ENCODE peak calls at places on chromosome 6, in seven cellular contexts. One of them, this sample, is unnamed. For H3K9me3, the result is how much of the 10 kb centered on the place peaks cover.

GRCh38 chr6:11908706-11909105 is 103.4 kb upstream of the HIVEP1 start:
- DNase-seq in ovary: no peak
- DNase-seq in cardiac muscle cell: no peak
- DNase-seq in psoas muscle: no peak
- DNase-seq in tibial artery: no peak
- DNase-seq in right cardiac atrium: no peak
- DNase-seq in GM12878: no peak
- DNase-seq in this sample: no peak

GRCh38 chr6:52293067-52293466 is 8.5 kb upstream of the MCM3 start:
- DNase-seq in tibial artery: no peak
- DNase-seq in cardiac muscle cell: no peak
- DNase-seq in psoas muscle: no peak
- DNase-seq in ovary: no peak
- DNase-seq in GM12878: no peak
- DNase-seq in right cardiac atrium: no peak
- DNase-seq in this sample: peak

GRCh38 chr6:38088794-38089193 is 269.3 kb downstream of the ZFAND3 start:
- DNase-seq in ovary: no peak
- DNase-seq in right cardiac atrium: no peak
- DNase-seq in cardiac muscle cell: no peak
- DNase-seq in psoas muscle: no peak
- DNase-seq in tibial artery: no peak
- DNase-seq in GM12878: no peak
- DNase-seq in this sample: no peak

GRCh38 chr6:41159415-41160082 is 3.4 kb downstream of the TREM2 start:
- DNase-seq in cardiac muscle cell: peak
- DNase-seq in right cardiac atrium: no peak
- DNase-seq in psoas muscle: no peak
- DNase-seq in ovary: no peak
- DNase-seq in GM12878: no peak
- DNase-seq in tibial artery: no peak
- DNase-seq in this sample: no peak

GRCh38 chr6:89483111-89483720 is 50.3 kb downstream of the ANKRD6 start:
- DNase-seq in cardiac muscle cell: peak
- DNase-seq in tibial artery: peak
- DNase-seq in right cardiac atrium: peak
- DNase-seq in ovary: peak
- DNase-seq in psoas muscle: no peak
- DNase-seq in GM12878: no peak
- DNase-seq in this sample: peak

GRCh38 chr6:44466955-44467354 is 79.4 kb downstream of the CDC5L start:
- DNase-seq in right cardiac atrium: no peak
- DNase-seq in tibial artery: no peak
- DNase-seq in cardiac muscle cell: no peak
- DNase-seq in GM12878: no peak
- DNase-seq in psoas muscle: no peak
- DNase-seq in ovary: no peak
- DNase-seq in this sample: no peak

GRCh38 chr6:84645563-84646266 is 118.7 kb downstream of the TBX18 start:
- DNase-seq in ovary: no peak
- DNase-seq in right cardiac atrium: no peak
- DNase-seq in GM12878: no peak
- DNase-seq in tibial artery: no peak
- DNase-seq in cardiac muscle cell: peak
- DNase-seq in psoas muscle: no peak
- DNase-seq in this sample: no peak

GRCh38 chr6:148324297-148325007 is 18.2 kb upstream of the SASH1 start:
- DNase-seq in cardiac muscle cell: peak
- DNase-seq in GM12878: no peak
- DNase-seq in tibial artery: no peak
- DNase-seq in psoas muscle: no peak
- DNase-seq in ovary: no peak
- DNase-seq in right cardiac atrium: no peak
- DNase-seq in this sample: no peak

GRCh38 chr6:55185144-55185543 is 10.8 kb downstream of the HCRTR2 start:
- DNase-seq in right cardiac atrium: no peak
- DNase-seq in tibial artery: no peak
- DNase-seq in ovary: no peak
- DNase-seq in GM12878: no peak
- DNase-seq in psoas muscle: no peak
- DNase-seq in cardiac muscle cell: no peak
- DNase-seq in this sample: no peak

GRCh38 chr6:139747154-139747553 is 372.7 kb upstream of the CITED2 start:
- DNase-seq in right cardiac atrium: peak
- DNase-seq in tibial artery: no peak
- DNase-seq in cardiac muscle cell: no peak
- DNase-seq in psoas muscle: no peak
- DNase-seq in ovary: no peak
- DNase-seq in GM12878: no peak
- DNase-seq in this sample: no peak

GRCh38 chr6:13522639-13523038 is 35.2 kb upstream of the GFOD1 start:
- DNase-seq in GM12878: no peak
- DNase-seq in cardiac muscle cell: peak
- DNase-seq in right cardiac atrium: no peak
- DNase-seq in ovary: no peak
- DNase-seq in tibial artery: no peak
- DNase-seq in psoas muscle: no peak
- DNase-seq in this sample: no peak

GRCh38 chr6:112348891-112349736 is 2.0 kb downstream of the RFPL4B start:
- DNase-seq in GM12878: no peak
- DNase-seq in ovary: no peak
- DNase-seq in right cardiac atrium: no peak
- DNase-seq in psoas muscle: no peak
- DNase-seq in tibial artery: no peak
- DNase-seq in cardiac muscle cell: peak
- DNase-seq in this sample: no peak

GRCh38 chr6:136604928-136605485 is 54.8 kb upstream of the MAP7 start:
- DNase-seq in psoas muscle: no peak
- DNase-seq in GM12878: no peak
- DNase-seq in cardiac muscle cell: no peak
- DNase-seq in right cardiac atrium: no peak
- DNase-seq in tibial artery: no peak
- DNase-seq in ovary: no peak
- DNase-seq in this sample: no peak

GRCh38 chr6:107419747-107420146 is 39.6 kb downstream of the PDSS2 start:
- DNase-seq in GM12878: no peak
- DNase-seq in psoas muscle: no peak
- DNase-seq in right cardiac atrium: no peak
- DNase-seq in cardiac muscle cell: peak
- DNase-seq in tibial artery: no peak
- DNase-seq in ovary: no peak
- DNase-seq in this sample: no peak

GRCh38 chr6:92497281-92497680 is 922.1 kb downstream of the EPHA7 start:
- DNase-seq in psoas muscle: no peak
- DNase-seq in ovary: no peak
- DNase-seq in tibial artery: no peak
- DNase-seq in GM12878: no peak
- DNase-seq in cardiac muscle cell: no peak
- DNase-seq in right cardiac atrium: no peak
- DNase-seq in this sample: no peak

GRCh38 chr6:16737389-16737788 is 23.9 kb downstream of the ATXN1 start:
- DNase-seq in right cardiac atrium: no peak
- DNase-seq in GM12878: no peak
- DNase-seq in tibial artery: no peak
- DNase-seq in ovary: no peak
- DNase-seq in cardiac muscle cell: peak
- DNase-seq in psoas muscle: no peak
- DNase-seq in this sample: no peak

GRCh38 chr6:160519603-160520042 is 144.5 kb downstream of the LPA start:
- DNase-seq in right cardiac atrium: no peak
- DNase-seq in tibial artery: no peak
- DNase-seq in ovary: no peak
- DNase-seq in psoas muscle: no peak
- DNase-seq in GM12878: no peak
- DNase-seq in cardiac muscle cell: no peak
- DNase-seq in this sample: no peak

GRCh38 chr6:8041933-8042583 is 22.1 kb downstream of the BLOC1S5 start:
- DNase-seq in GM12878: no peak
- DNase-seq in tibial artery: no peak
- DNase-seq in ovary: no peak
- DNase-seq in psoas muscle: no peak
- DNase-seq in right cardiac atrium: no peak
- DNase-seq in cardiac muscle cell: no peak
- DNase-seq in this sample: no peak

GRCh38 chr6:107080036-107080435 is 35.3 kb downstream of the BEND3 start:
- DNase-seq in ovary: no peak
- DNase-seq in cardiac muscle cell: no peak
- DNase-seq in right cardiac atrium: no peak
- DNase-seq in psoas muscle: no peak
- DNase-seq in tibial artery: no peak
- DNase-seq in GM12878: no peak
- DNase-seq in this sample: no peak

GRCh38 chr6:161031721-161032495 is 40.3 kb downstream of the MAP3K4 start:
- DNase-seq in right cardiac atrium: no peak
- DNase-seq in tibial artery: no peak
- DNase-seq in GM12878: no peak
- DNase-seq in ovary: no peak
- DNase-seq in psoas muscle: no peak
- DNase-seq in cardiac muscle cell: peak
- DNase-seq in this sample: no peak

GRCh38 chr6:32432050-32432450 is 7.6 kb upstream of the HLA-DRA start:
- DNase-seq in psoas muscle: no peak
- DNase-seq in tibial artery: no peak
- DNase-seq in right cardiac atrium: no peak
- DNase-seq in cardiac muscle cell: peak
- DNase-seq in GM12878: no peak
- DNase-seq in ovary: no peak
- DNase-seq in this sample: no peak

GRCh38 chr6:55130806-55131324 is 43.5 kb upstream of the HCRTR2 start:
- DNase-seq in tibial artery: no peak
- DNase-seq in right cardiac atrium: no peak
- DNase-seq in cardiac muscle cell: no peak
- DNase-seq in ovary: no peak
- DNase-seq in GM12878: no peak
- DNase-seq in psoas muscle: no peak
- DNase-seq in this sample: no peak

GRCh38 chr6:143243786-143244185 is 183.1 kb downstream of the AIG1 start:
- DNase-seq in psoas muscle: no peak
- DNase-seq in ovary: no peak
- DNase-seq in right cardiac atrium: no peak
- DNase-seq in tibial artery: no peak
- DNase-seq in GM12878: no peak
- DNase-seq in cardiac muscle cell: no peak
- DNase-seq in this sample: no peak

GRCh38 chr6:80142586-80142985 is 36.1 kb downstream of the BCKDHB start:
- DNase-seq in cardiac muscle cell: no peak
- DNase-seq in ovary: no peak
- DNase-seq in tibial artery: no peak
- DNase-seq in GM12878: no peak
- DNase-seq in psoas muscle: no peak
- DNase-seq in right cardiac atrium: no peak
- DNase-seq in this sample: no peak

GRCh38 chr6:159038914-159039884 is 5.6 kb downstream of the TAGAP start:
- DNase-seq in tibial artery: no peak
- DNase-seq in psoas muscle: no peak
- DNase-seq in ovary: no peak
- DNase-seq in cardiac muscle cell: peak
- DNase-seq in right cardiac atrium: no peak
- DNase-seq in GM12878: peak
- DNase-seq in this sample: no peak

GRCh38 chr6:145069966-145070365 is 665.4 kb downstream of the EPM2A start:
- DNase-seq in GM12878: no peak
- DNase-seq in tibial artery: no peak
- DNase-seq in cardiac muscle cell: no peak
- DNase-seq in ovary: no peak
- DNase-seq in right cardiac atrium: no peak
- DNase-seq in psoas muscle: no peak
- DNase-seq in this sample: no peak

DNA sequence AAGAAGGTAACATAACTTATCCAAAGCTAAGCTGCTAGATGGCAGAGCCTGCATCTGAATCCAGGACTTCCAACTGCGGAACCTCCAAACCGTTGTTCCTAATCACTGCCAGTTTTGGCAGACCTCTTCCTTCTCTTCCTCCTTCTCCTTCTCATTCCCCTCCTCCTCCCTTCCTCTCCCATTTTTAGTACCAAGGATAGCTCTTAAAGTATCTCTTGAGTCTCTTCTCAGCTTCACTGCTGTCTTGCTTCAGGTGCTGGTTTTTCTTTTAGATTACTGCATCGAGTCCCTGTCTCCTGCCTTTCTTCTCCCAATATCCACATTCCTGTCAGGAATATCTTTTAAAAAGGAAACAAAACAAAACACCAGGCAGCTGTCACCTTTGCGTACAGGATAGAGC is 77.1 kb downstream of the CDYL start:
- DNase-seq in tibial artery: no peak
- DNase-seq in psoas muscle: no peak
- DNase-seq in ovary: no peak
- DNase-seq in GM12878: no peak
- DNase-seq in cardiac muscle cell: peak
- DNase-seq in right cardiac atrium: no peak
- DNase-seq in this sample: no peak
- H3K9me3 ChIP-seq in tibial artery: under half
- H3K9me3 ChIP-seq in psoas muscle: under half
- H3K9me3 ChIP-seq in ovary: under half
- H3K9me3 ChIP-seq in GM12878: under half
- H3K9me3 ChIP-seq in cardiac muscle cell: under half
- H3K9me3 ChIP-seq in right cardiac atrium: under half
- H3K9me3 ChIP-seq in this sample: under half

GRCh38 chr6:104940881-104941693 is 15.8 kb upstream of the LIN28B start:
- DNase-seq in ovary: no peak
- DNase-seq in psoas muscle: peak
- DNase-seq in tibial artery: no peak
- DNase-seq in right cardiac atrium: peak
- DNase-seq in cardiac muscle cell: peak
- DNase-seq in GM12878: no peak
- DNase-seq in this sample: peak
- H3K4me3 ChIP-seq in ovary: no peak
- H3K4me3 ChIP-seq in psoas muscle: peak
- H3K4me3 ChIP-seq in tibial artery: peak
- H3K4me3 ChIP-seq in right cardiac atrium: peak
- H3K4me3 ChIP-seq in cardiac muscle cell: peak
- H3K4me3 ChIP-seq in GM12878: no peak
- H3K4me3 ChIP-seq in this sample: no peak

DNA sequence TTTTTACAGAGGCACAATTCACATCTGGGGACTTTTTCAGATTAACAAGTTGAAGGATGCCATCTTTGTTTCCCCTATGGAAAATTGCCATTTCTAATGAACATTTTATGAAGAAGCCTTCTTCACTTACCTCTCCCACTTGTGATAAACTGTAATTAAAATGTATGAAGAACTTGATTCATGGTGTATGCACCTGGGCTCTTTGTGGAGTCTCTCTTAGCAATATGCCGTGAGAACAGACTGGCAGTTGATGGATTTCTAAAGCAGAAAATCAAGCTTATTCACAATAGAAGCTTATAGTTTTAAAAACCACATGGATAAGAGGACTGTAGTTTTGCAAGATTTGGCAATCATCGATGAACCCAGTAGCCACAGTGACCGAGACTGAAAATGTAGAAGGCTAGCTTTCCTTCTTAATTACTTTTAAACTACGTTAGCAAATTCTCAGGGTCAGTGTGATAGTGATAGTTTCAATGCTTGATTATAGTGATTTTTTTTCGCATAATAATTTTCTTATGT is 270.6 kb downstream of the PRL start:
- DNase-seq in tibial artery: no peak
- DNase-seq in GM12878: no peak
- DNase-seq in right cardiac atrium: no peak
- DNase-seq in psoas muscle: no peak
- DNase-seq in ovary: no peak
- DNase-seq in cardiac muscle cell: peak
- DNase-seq in this sample: no peak
- H3K27ac ChIP-seq in tibial artery: no peak
- H3K27ac ChIP-seq in GM12878: peak
- H3K27ac ChIP-seq in right cardiac atrium: no peak
- H3K27ac ChIP-seq in psoas muscle: peak
- H3K27ac ChIP-seq in ovary: no peak
- H3K27ac ChIP-seq in cardiac muscle cell: peak
- H3K27ac ChIP-seq in this sample: no peak

GRCh38 chr6:35168461-35168861 is 27.3 kb upstream of the TCP11 start:
- DNase-seq in cardiac muscle cell: no peak
- DNase-seq in GM12878: no peak
- DNase-seq in ovary: no peak
- DNase-seq in psoas muscle: no peak
- DNase-seq in tibial artery: no peak
- DNase-seq in right cardiac atrium: no peak
- DNase-seq in this sample: peak
- H3K9me3 ChIP-seq in cardiac muscle cell: under half
- H3K9me3 ChIP-seq in GM12878: under half
- H3K9me3 ChIP-seq in ovary: under half
- H3K9me3 ChIP-seq in psoas muscle: under half
- H3K9me3 ChIP-seq in tibial artery: under half
- H3K9me3 ChIP-seq in right cardiac atrium: under half
- H3K9me3 ChIP-seq in this sample: under half